ENCODE peak calls at places on chromosomes 13 and 19, in five cellular contexts. J is GM20000, Q is fibroblast of the aortic adventitia, S is neural crest cell, R is K562. E is an unnamed sample.

GRCh38 chr19:10981496-10981895 is 20.7 kb downstream of the SMARCA4 start:
- DNase-seq in S (no peak), Q (no peak), R (no peak), J (no peak), E (no peak)

GRCh38 chr13:75636339-75637095 is 387 bp downstream of the LMO7 start:
- DNase-seq in S (no peak), J (peak), Q (peak), R (no peak), E (no peak)

GRCh38 chr13:71602327-71602726 is 264.7 kb downstream of the DACH1 start:
- DNase-seq in J (no peak), R (no peak), S (no peak), Q (no peak), E (no peak)

GRCh38 chr19:3132971-3133792 is 2.7 kb upstream of the GNA15 start:
- DNase-seq in R (peak), J (peak), Q (peak), S (no peak), E (peak)

GRCh38 chr13:113814435-113814821 is 49.4 kb downstream of the GAS6 start:
- DNase-seq in Q (peak), R (no peak), J (no peak), S (no peak), E (no peak)

GRCh38 chr13:93307166-93307565 is 80.6 kb downstream of the GPC6 start:
- DNase-seq in R (no peak), J (no peak), S (no peak), Q (peak), E (no peak)

GRCh38 chr19:6233051-6233826 is 46.5 kb downstream of the MLLT1 start:
- DNase-seq in J (no peak), Q (peak), R (no peak), S (no peak), E (no peak)

GRCh38 chr13:74206061-74206561 is 71.9 kb upstream of the KLF12 start:
- DNase-seq in Q (peak), J (no peak), R (no peak), S (no peak), E (no peak)

GRCh38 chr19:32010071-32010470 is 335.3 kb upstream of the ZNF507 start:
- DNase-seq in R (no peak), Q (no peak), S (no peak), J (no peak), E (no peak)

GRCh38 chr13:37074703-37075102 is 15.2 kb upstream of the SUPT20H start:
- DNase-seq in Q (peak), J (no peak), S (no peak), R (no peak), E (no peak)

GRCh38 chr13:114112231-114112825 is 20.1 kb downstream of the RASA3 start:
- DNase-seq in R (no peak), S (no peak), J (no peak), Q (no peak), E (no peak)

GRCh38 chr13:93726173-93727019 is 499.8 kb downstream of the GPC6 start:
- DNase-seq in S (no peak), J (no peak), Q (peak), R (no peak), E (no peak)

GRCh38 chr19:46080561-46080960 is 39.8 kb upstream of the IGFL4 start:
- DNase-seq in R (no peak), S (no peak), Q (peak), J (no peak), E (no peak)

GRCh38 chr13:49649963-49650312 is 21.6 kb downstream of the ARL11 start:
- DNase-seq in S (no peak), R (no peak), J (no peak), Q (no peak), E (no peak)

GRCh38 chr19:29535432-29535831 is 9.6 kb downstream of the VSTM2B start:
- DNase-seq in Q (no peak), R (no peak), J (no peak), S (no peak), E (no peak)

GRCh38 chr19:10774893-10775292 is 57.0 kb downstream of the DNM2 start:
- DNase-seq in S (no peak), Q (no peak), R (no peak), J (no peak), E (no peak)

GRCh38 chr19:5137571-5138124 is 168.7 kb downstream of the KDM4B start:
- DNase-seq in Q (no peak), R (peak), S (no peak), J (no peak), E (no peak)

GRCh38 chr19:7069042-7069903 is at the start of gene ZNF557:
- DNase-seq in S (peak), J (peak), Q (peak), R (peak), E (peak)

GRCh38 chr19:55697698-55698097 is 22.7 kb downstream of the EPN1 start:
- DNase-seq in R (no peak), J (no peak), Q (no peak), S (no peak), E (no peak)

GRCh38 chr13:42266464-42266863 is 5.5 kb upstream of the AKAP11 start:
- DNase-seq in J (no peak), R (no peak), S (no peak), Q (peak), E (no peak)

GRCh38 chr13:111911141-111911720 is 155.7 kb upstream of the SOX1 start:
- DNase-seq in S (no peak), R (no peak), Q (no peak), J (no peak), E (no peak)

GRCh38 chr19:30865481-30865880 is 483.8 kb downstream of the TSHZ3 start:
- DNase-seq in J (no peak), R (no peak), Q (no peak), S (no peak), E (no peak)

GRCh38 chr13:27132538-27132937 is 39.1 kb downstream of the USP12 start:
- DNase-seq in S (no peak), Q (no peak), R (no peak), J (no peak), E (peak)

GRCh38 chr13:24161010-24161775 is 673 bp downstream of the SPATA13 start:
- DNase-seq in J (peak), Q (peak), S (no peak), R (no peak), E (no peak)

GRCh38 chr19:48868196-48868886 is at the start of gene PLEKHA4:
- DNase-seq in J (no peak), S (no peak), Q (peak), R (peak), E (no peak)

GRCh38 chr19:11814707-11815050 is 606 bp downstream of the ZNF440 start:
- DNase-seq in S (no peak), J (no peak), R (peak), Q (peak), E (no peak)

GRCh38 chr19:18726846-18727245 is 43.4 kb downstream of the CRTC1 start:
- DNase-seq in Q (no peak), J (no peak), S (no peak), R (no peak), E (no peak)

GRCh38 chr19:6744381-6745288 is 5.2 kb downstream of the TRIP10 start:
- DNase-seq in R (no peak), J (no peak), S (no peak), Q (peak), E (no peak)

GRCh38 chr19:44807652-44808462 is 1.0 kb upstream of the BCAM start:
- DNase-seq in J (peak), S (peak), Q (peak), R (peak), E (no peak)
- TF ChIP-seq CTCF in J (no peak), S (peak), Q (peak), R (peak), E (peak)

GRCh38 chr13:101942535-101943157 is 459.2 kb downstream of the FGF14 start:
- DNase-seq in J (no peak), S (no peak), R (no peak), Q (no peak), E (no peak)
- TF ChIP-seq CTCF in J (no peak), S (no peak), R (no peak), Q (no peak), E (no peak)

DNA sequence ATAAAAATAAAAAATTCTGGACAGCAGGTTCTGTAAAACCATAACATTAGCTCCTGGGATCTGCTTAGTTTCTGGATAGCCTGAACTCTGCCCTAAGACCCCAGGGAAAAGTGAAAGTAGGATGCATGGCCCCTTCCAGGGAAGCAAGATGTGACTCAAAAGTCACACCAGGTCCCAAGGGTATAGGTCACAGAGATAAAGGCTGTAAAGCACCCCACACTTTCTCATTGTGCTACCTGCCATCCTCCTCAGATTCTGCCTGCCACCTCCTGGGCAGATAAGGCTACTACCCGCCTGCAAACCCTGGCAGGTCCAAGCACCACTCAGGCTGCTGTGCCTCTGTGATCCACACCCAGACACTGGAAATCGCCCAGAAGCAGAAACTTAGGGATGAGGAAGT is 20.6 kb downstream of the FFAR2 start:
- DNase-seq in R (peak), Q (peak), S (no peak), J (peak), E (peak)
- TF ChIP-seq CTCF in R (peak), Q (peak), S (peak), J (peak), E (peak)

GRCh38 chr13:48644951-48645350 is 8.8 kb upstream of the CYSLTR2 start:
- DNase-seq in S (no peak), R (no peak), Q (no peak), J (no peak), E (no peak)

GRCh38 chr13:48645845-48646244 is 7.9 kb upstream of the CYSLTR2 start:
- DNase-seq in J (no peak), S (no peak), Q (no peak), R (peak), E (no peak)

GRCh38 chr13:48648446-48648845 is 5.3 kb upstream of the CYSLTR2 start:
- DNase-seq in J (no peak), S (no peak), Q (no peak), R (no peak), E (no peak)

GRCh38 chr13:48647625-48648024 is 6.1 kb upstream of the CYSLTR2 start:
- DNase-seq in R (no peak), S (no peak), J (no peak), Q (no peak), E (no peak)

GRCh38 chr13:48646791-48647190 is 6.9 kb upstream of the CYSLTR2 start:
- DNase-seq in S (no peak), Q (no peak), R (no peak), J (no peak), E (no peak)
- TF ChIP-seq CTCF in S (no peak), Q (no peak), R (no peak), J (no peak), E (no peak)

DNA sequence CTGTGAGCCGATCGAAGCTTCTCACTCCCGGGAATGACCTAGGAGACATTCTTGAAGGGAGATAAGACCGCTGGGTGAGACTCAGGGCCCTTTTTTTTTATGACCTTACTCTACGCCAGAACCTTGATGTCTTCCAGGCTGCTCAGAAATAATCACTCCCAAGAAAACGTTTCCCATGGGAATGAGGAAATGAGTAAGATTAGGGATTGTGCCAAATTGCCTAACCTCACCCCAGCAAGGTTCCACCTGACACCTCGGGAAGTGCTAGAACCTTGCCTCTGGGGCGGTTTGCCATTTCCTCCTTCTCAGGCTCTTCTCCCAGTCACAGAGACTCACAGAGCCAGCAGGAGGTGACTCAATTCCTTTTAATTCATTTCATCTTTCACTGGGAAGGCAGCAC is 2.3 kb downstream of the SLC46A3 start:
- DNase-seq in J (no peak), Q (peak), S (no peak), R (peak), E (no peak)
- TF ChIP-seq CTCF in J (no peak), Q (no peak), S (no peak), R (no peak), E (no peak)

GRCh38 chr19:21326169-21326568 is 3.0 kb downstream of the ZNF708 start:
- DNase-seq in Q (no peak), S (no peak), J (no peak), R (no peak), E (no peak)

GRCh38 chr19:21328402-21328801 is 808 bp downstream of the ZNF708 start:
- DNase-seq in R (peak), Q (peak), S (no peak), J (peak), E (no peak)

GRCh38 chr19:21328885-21329605 is at the start of gene ZNF708:
- DNase-seq in S (peak), Q (peak), J (peak), R (peak), E (peak)
- TF ChIP-seq CTCF in S (no peak), Q (no peak), J (no peak), R (no peak), E (no peak)

GRCh38 chr19:50406829-50407228 is 11.9 kb upstream of the SPIB start:
- DNase-seq in Q (no peak), R (no peak), S (no peak), J (no peak), E (no peak)
- TF ChIP-seq CTCF in Q (no peak), R (no peak), S (no peak), J (no peak), E (no peak)

DNA sequence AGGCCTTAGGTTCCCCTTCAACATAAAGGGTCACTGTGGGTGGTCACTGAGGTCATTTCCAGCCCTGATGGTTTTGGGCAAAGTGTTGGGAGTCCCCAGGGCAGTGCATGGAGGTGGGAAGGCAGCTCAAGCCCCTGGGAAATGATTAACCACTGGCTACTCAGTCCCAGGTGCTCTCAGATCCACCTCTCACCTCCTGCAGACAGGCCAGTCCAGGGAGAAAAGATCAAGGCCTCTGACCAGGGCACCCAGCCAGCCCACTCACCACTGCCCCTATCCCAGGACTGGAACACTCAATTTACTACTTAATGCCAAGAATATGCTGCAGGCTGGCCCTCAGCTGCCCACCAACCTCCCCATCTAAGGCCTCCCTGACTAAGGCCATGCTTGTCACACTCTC is 1307.9 kb downstream of the UQCRFS1 start:
- DNase-seq in S (no peak), J (no peak), Q (no peak), R (no peak), E (no peak)
- TF ChIP-seq CTCF in S (no peak), J (no peak), Q (no peak), R (no peak), E (no peak)

GRCh38 chr19:1082165-1082927 is 12.8 kb downstream of the POLR2E start:
- DNase-seq in R (peak), S (peak), J (peak), Q (peak), E (no peak)

GRCh38 chr19:1080360-1081161 is 13.6 kb downstream of the ARHGAP45 start:
- DNase-seq in J (no peak), Q (no peak), R (no peak), S (no peak), E (no peak)

GRCh38 chr19:1082928-1083816 is 12.0 kb downstream of the POLR2E start:
- DNase-seq in S (no peak), R (no peak), Q (no peak), J (no peak), E (no peak)

GRCh38 chr19:1079566-1080111 is 12.7 kb downstream of the ARHGAP45 start:
- DNase-seq in Q (no peak), J (no peak), S (no peak), R (peak), E (no peak)

GRCh38 chr19:1081301-1082164 is 13.6 kb downstream of the POLR2E start:
- DNase-seq in Q (no peak), S (no peak), R (no peak), J (no peak), E (no peak)
- TF ChIP-seq CTCF in Q (no peak), S (peak), R (no peak), J (no peak), E (no peak)

DNA sequence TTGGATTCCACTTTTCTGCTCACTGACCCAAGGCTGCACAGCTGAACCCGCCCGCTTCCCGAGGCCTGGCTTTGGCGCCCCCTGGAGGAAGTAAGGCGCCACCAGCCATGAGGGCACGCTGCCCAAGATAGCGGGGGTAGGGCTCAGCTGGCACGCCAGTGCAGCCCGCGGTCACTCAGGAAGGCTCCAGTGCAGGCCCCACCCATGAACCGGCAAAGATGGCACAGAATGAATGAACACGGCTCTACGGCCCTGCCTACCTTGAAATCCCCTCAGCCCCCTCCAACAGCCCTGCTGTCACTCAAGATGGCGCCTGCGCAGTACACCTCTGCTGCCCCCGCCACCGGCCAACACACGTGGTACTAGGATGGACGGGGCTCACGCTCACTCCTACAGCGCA is 3.0 kb downstream of the PEG3 start:
- DNase-seq in S (no peak), R (no peak), J (no peak), Q (no peak), E (no peak)
- TF ChIP-seq CTCF in S (no peak), R (no peak), J (no peak), Q (no peak), E (no peak)